ENCODE peak calls at places on chromosomes 12 and 14, in eight cellular contexts. B, A, P, V, N, T, W and H are unnamed samples. For H3K4me1 and H3K36me3, the result is how much of the 10 kb centered on the place peaks cover.

GRCh38 chr12:106907411-106907810 is 48.3 kb upstream of the TMEM263 start:
- DNase-seq in B (no peak), A (no peak), P (no peak), V (no peak), N (no peak), T (no peak), W (no peak), H (no peak)

GRCh38 chr12:110199360-110200123 is 75.4 kb downstream of the IFT81 start:
- DNase-seq in B (no peak), A (no peak), P (no peak), V (peak), N (peak), T (no peak), W (no peak), H (no peak)

GRCh38 chr12:120874547-120875245 is 29.5 kb downstream of the SPPL3 start:
- DNase-seq in B (no peak), A (no peak), P (no peak), V (no peak), N (no peak), T (no peak), W (no peak), H (no peak)

GRCh38 chr12:129903956-129904769 is at the start of gene TMEM132D:
- DNase-seq in B (peak), A (no peak), P (no peak), V (no peak), N (no peak), T (no peak), W (no peak), H (no peak)

GRCh38 chr14:103628221-103628683 is 759 bp upstream of the KLC1 start:
- DNase-seq in B (peak), A (peak), P (no peak), V (peak), N (peak), T (no peak), W (peak), H (no peak)

GRCh38 chr12:94644141-94644575 is 6.2 kb downstream of the TMCC3 start:
- DNase-seq in B (no peak), A (no peak), P (no peak), V (peak), N (peak), T (peak), W (peak), H (peak)

GRCh38 chr12:91381309-91381804 is 198.7 kb upstream of the DCN start:
- DNase-seq in B (peak), A (no peak), P (no peak), V (peak), N (peak), T (no peak), W (no peak), H (no peak)

GRCh38 chr12:83796527-83796926 is 1109.8 kb downstream of the TMTC2 start:
- DNase-seq in B (peak), A (no peak), P (no peak), V (no peak), N (peak), T (no peak), W (no peak), H (no peak)

GRCh38 chr14:68246074-68246980 is 426.7 kb downstream of the RAD51B start:
- DNase-seq in B (no peak), A (no peak), P (no peak), V (no peak), N (no peak), T (no peak), W (no peak), H (no peak)

GRCh38 chr12:12224240-12224940 is 42.5 kb downstream of the LRP6 start:
- DNase-seq in B (no peak), A (no peak), P (no peak), V (peak), N (peak), T (no peak), W (no peak), H (no peak)

GRCh38 chr12:5593056-5593455 is 161.1 kb downstream of the NTF3 start:
- DNase-seq in B (no peak), A (no peak), P (no peak), V (no peak), N (no peak), T (no peak), W (no peak), H (no peak)

GRCh38 chr14:57575482-57575881 is 81.8 kb upstream of the CCDC198 start:
- DNase-seq in B (no peak), A (no peak), P (no peak), V (no peak), N (no peak), T (no peak), W (no peak), H (no peak)

GRCh38 chr12:3962661-3963483 is 89.7 kb upstream of the PARP11 start:
- DNase-seq in B (peak), A (peak), P (peak), V (no peak), N (no peak), T (no peak), W (peak), H (peak)

GRCh38 chr12:69898236-69898635 is 73.2 kb downstream of the MYRFL start:
- DNase-seq in B (no peak), A (no peak), P (no peak), V (peak), N (peak), T (no peak), W (no peak), H (no peak)

GRCh38 chr12:96578526-96579125 is 89.2 kb downstream of the CFAP54 start:
- DNase-seq in B (peak), A (no peak), P (no peak), V (peak), N (peak), T (peak), W (no peak), H (no peak)

GRCh38 chr12:84507914-84508313 is 404.7 kb downstream of the SLC6A15 start:
- DNase-seq in B (no peak), A (no peak), P (no peak), V (no peak), N (peak), T (no peak), W (no peak), H (no peak)

GRCh38 chr14:97196336-97196735 is 399.2 kb downstream of the VRK1 start:
- DNase-seq in B (no peak), A (no peak), P (no peak), V (no peak), N (no peak), T (no peak), W (no peak), H (no peak)

GRCh38 chr12:75814856-75815754 is 216.5 kb downstream of the PHLDA1 start:
- DNase-seq in B (no peak), A (no peak), P (no peak), V (peak), N (peak), T (no peak), W (no peak), H (no peak)

GRCh38 chr14:98704441-98704840 is 567.6 kb downstream of the BCL11B start:
- DNase-seq in B (no peak), A (no peak), P (peak), V (no peak), N (no peak), T (peak), W (no peak), H (peak)

GRCh38 chr12:5648692-5649338 is 216.9 kb downstream of the NTF3 start:
- DNase-seq in B (peak), A (no peak), P (no peak), V (peak), N (peak), T (no peak), W (no peak), H (no peak)

GRCh38 chr12:108573310-108573709 is 10.9 kb downstream of the ISCU start:
- DNase-seq in B (no peak), A (no peak), P (no peak), V (no peak), N (peak), T (no peak), W (no peak), H (no peak)

GRCh38 chr12:109741286-109741969 is 27.8 kb downstream of the FAM222A start:
- DNase-seq in B (no peak), A (peak), P (no peak), V (no peak), N (no peak), T (no peak), W (peak), H (no peak)

GRCh38 chr12:20792971-20793370 is 17.5 kb upstream of the SLCO1B3 start:
- DNase-seq in B (no peak), A (no peak), P (no peak), V (no peak), N (no peak), T (no peak), W (no peak), H (no peak)

GRCh38 chr12:88266851-88267360 is 124.8 kb downstream of the TMTC3 start:
- DNase-seq in B (no peak), A (no peak), P (no peak), V (peak), N (peak), T (no peak), W (no peak), H (no peak)

GRCh38 chr14:59320771-59321170 is 132.3 kb downstream of the DAAM1 start:
- DNase-seq in B (no peak), A (no peak), P (no peak), V (peak), N (peak), T (no peak), W (no peak), H (no peak)

GRCh38 chr14:58777541-58777979 is 139.8 kb downstream of the DACT1 start:
- DNase-seq in B (no peak), A (no peak), P (no peak), V (peak), N (no peak), T (no peak), W (no peak), H (no peak)

GRCh38 chr12:57110189-57111045 is 745 bp downstream of the STAT6 start:
- DNase-seq in B (peak), A (peak), P (peak), V (peak), N (peak), T (peak), W (peak), H (peak)

GRCh38 chr14:61034416-61035100 is 53.5 kb downstream of the SLC38A6 start:
- DNase-seq in B (no peak), A (no peak), P (no peak), V (no peak), N (no peak), T (peak), W (peak), H (no peak)

GRCh38 chr14:89184952-89185351 is 232.1 kb downstream of the FOXN3 start:
- DNase-seq in B (no peak), A (no peak), P (no peak), V (no peak), N (no peak), T (no peak), W (no peak), H (no peak)

GRCh38 chr12:53227341-53227740 is 4.7 kb downstream of the RARG start:
- DNase-seq in B (no peak), A (no peak), P (no peak), V (no peak), N (no peak), T (no peak), W (peak), H (no peak)
- H3K4me1 ChIP-seq in B (under half), A (half or more), P (half or more), V (under half), N (under half), T (under half), W (half or more), H (under half)

DNA sequence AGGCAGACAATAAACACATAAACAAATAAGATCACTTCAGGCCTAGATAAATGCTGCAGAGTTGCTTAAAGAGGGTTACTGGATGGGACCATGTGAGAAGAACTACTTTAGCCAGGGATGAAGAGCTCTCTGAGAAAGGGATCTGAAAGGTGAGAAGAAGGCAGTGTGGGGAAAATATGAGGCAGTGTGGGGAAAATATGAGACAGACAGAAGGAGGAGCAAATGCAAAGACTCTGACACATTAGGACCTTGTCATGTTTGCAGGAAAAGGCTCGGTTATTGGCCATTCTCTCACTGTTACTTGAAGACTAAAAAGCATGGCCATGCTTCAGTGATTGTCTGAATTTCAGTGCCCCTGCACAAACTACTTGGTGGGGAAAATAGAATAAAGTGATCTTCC is 22.7 kb upstream of the TRIM9 start:
- DNase-seq in B (no peak), A (no peak), P (no peak), V (no peak), N (no peak), T (no peak), W (no peak), H (no peak)
- H3K36me3 ChIP-seq in B (under half), A (under half), P (under half), V (under half), N (under half), T (under half), W (under half), H (under half)

DNA sequence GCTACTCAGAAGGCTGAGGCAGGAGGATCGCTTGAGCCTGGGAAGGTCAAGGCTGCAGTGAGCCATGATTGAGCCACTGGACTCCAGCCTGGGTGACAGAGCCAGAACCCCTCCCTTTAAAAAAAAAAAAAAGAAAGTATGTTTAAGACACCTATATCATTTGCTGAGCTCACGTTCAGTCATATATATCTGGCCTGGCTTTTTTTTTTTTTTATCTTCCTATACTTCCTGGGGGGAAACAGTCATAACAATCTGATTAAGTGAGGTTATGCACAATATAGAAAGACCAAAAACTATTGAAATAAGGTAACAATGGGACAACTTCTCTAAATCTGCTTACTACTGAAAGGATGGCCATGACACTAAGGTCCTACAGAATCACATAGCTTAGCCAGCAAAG is 9.4 kb upstream of the ARID2 start:
- DNase-seq in B (no peak), A (no peak), P (no peak), V (no peak), N (no peak), T (no peak), W (no peak), H (no peak)
- H3K4me1 ChIP-seq in B (under half), A (under half), P (under half), V (under half), N (under half), T (under half), W (under half), H (half or more)

DNA sequence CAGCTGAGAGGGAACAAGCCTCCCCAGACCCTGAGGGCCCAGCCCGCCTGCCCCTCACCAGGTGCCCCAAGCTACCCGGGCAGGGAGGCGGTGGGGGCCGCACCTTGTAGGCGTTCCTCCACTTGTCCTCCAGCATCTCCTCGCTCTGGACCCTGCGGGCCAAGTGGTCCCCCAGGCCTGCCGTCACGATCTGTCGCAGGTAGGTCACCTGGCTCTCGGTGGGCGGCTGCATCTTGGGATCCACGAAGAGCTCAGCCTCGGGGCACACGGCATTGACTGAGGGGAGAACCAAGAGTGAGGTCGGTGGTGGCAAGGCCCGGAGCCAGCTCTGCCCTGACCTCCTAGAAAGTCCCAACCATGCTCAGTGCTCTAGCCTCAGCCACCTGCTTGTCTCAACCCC is 36.6 kb downstream of the DHX37 start:
- DNase-seq in B (no peak), A (no peak), P (no peak), V (no peak), N (no peak), T (no peak), W (no peak), H (no peak)
- H3K36me3 ChIP-seq in B (under half), A (half or more), P (half or more), V (under half), N (under half), T (half or more), W (half or more), H (under half)

GRCh38 chr12:531951-532585 is 72.3 kb downstream of the B4GALNT3 start:
- DNase-seq in B (no peak), A (no peak), P (no peak), V (no peak), N (peak), T (no peak), W (no peak), H (no peak)
- H3K4me1 ChIP-seq in B (under half), A (under half), P (under half), V (under half), N (under half), T (under half), W (under half), H (under half)

DNA sequence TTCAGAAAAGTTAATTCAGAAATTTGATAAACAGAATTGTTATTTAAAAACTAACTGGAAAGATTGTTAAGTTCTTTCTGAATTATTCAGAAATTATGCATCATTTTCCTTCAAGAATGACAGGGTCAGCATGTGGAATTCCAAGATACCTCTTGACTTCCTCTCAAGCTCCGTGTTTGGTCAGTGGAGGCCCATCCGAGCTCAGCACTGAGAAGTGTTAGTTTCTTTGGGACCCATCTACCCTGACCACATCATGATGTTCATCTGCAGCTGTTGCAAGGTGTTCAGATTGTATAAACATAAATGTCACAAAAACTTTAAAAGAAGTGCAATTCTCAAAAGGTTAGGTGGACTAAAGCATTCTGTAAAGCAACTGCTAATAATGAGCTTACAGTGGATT is 33.7 kb downstream of the MDM2 start:
- DNase-seq in B (no peak), A (no peak), P (no peak), V (no peak), N (no peak), T (no peak), W (no peak), H (no peak)
- H3K36me3 ChIP-seq in B (under half), A (half or more), P (under half), V (under half), N (half or more), T (half or more), W (half or more), H (under half)

GRCh38 chr12:105229446-105229845 is 6.5 kb downstream of the APPL2 start:
- DNase-seq in B (no peak), A (no peak), P (no peak), V (no peak), N (peak), T (no peak), W (no peak), H (no peak)
- H3K4me1 ChIP-seq in B (under half), A (half or more), P (under half), V (under half), N (half or more), T (under half), W (under half), H (under half)